ENCODE peak calls at places on chromosome 21, in ten cellular contexts. J, B, O, C, A, V, D, P, T and R are unnamed samples.

GRCh38 chr21:46128106-46128982 is 27.0 kb downstream of the FTCD start:
- DNase-seq in P (no peak), O (no peak), J (peak; percentile 28), C (no peak), D (peak; percentile 44), V (no peak), T (no peak), A (no peak), B (peak; percentile 14), R (no peak)

GRCh38 chr21:14585122-14585521 is 39.0 kb upstream of the SAMSN1 start:
- DNase-seq in O (no peak), A (no peak), T (no peak), J (no peak), C (no peak), B (no peak), V (no peak), P (no peak), D (no peak), R (no peak)

GRCh38 chr21:21436012-21436545 is 437.9 kb downstream of the NCAM2 start:
- DNase-seq in P (no peak), C (no peak), B (no peak), D (no peak), T (no peak), J (no peak), A (no peak), O (no peak), V (no peak), R (no peak)

GRCh38 chr21:39612233-39613028 is at the start of gene B3GALT5:
- DNase-seq in A (no peak), P (no peak), B (peak; percentile 59), T (peak; percentile 72), J (no peak), O (no peak), C (peak; percentile 47), V (no peak), D (no peak), R (no peak)

GRCh38 chr21:24824209-24824608 is 783.1 kb downstream of the MRPL39 start:
- DNase-seq in J (no peak), O (no peak), C (no peak), A (no peak), V (no peak), P (no peak), B (no peak), T (no peak), D (no peak), R (no peak)

GRCh38 chr21:36508948-36509347 is 29.0 kb upstream of the CLDN14 start:
- DNase-seq in O (no peak), B (no peak), D (no peak), V (no peak), P (no peak), J (no peak), T (no peak), A (no peak), C (no peak), R (no peak)

GRCh38 chr21:45849651-45850050 is 131.9 kb upstream of the COL6A1 start:
- DNase-seq in A (no peak), T (no peak), C (no peak), O (no peak), B (no peak), P (no peak), D (no peak), J (no peak), V (no peak), R (no peak)

GRCh38 chr21:45281411-45282282 is 6.0 kb downstream of the POFUT2 start:
- DNase-seq in D (peak; percentile 66), A (no peak), C (no peak), P (no peak), T (no peak), V (no peak), J (peak; percentile 42), O (peak; percentile 17), B (no peak), R (no peak)

GRCh38 chr21:46351476-46352155 is 27.7 kb downstream of the PCNT start:
- DNase-seq in V (no peak), O (no peak), J (no peak), C (no peak), D (no peak), A (no peak), P (no peak), B (no peak), T (no peak), R (no peak)

GRCh38 chr21:28069446-28069845 is 923.2 kb downstream of the LTN1 start:
- DNase-seq in A (no peak), O (no peak), P (no peak), V (no peak), C (no peak), B (no peak), D (no peak), J (no peak), T (no peak), R (no peak)

GRCh38 chr21:45869121-45870007 is 112.2 kb upstream of the COL6A1 start:
- DNase-seq in O (peak; percentile 17), T (no peak), V (no peak), A (no peak), D (no peak), J (peak; percentile 24), C (no peak), P (no peak), B (no peak), R (no peak)

GRCh38 chr21:27953328-27954045 is 986.6 kb upstream of the ADAMTS5 start:
- DNase-seq in D (no peak), T (no peak), P (no peak), V (no peak), J (no peak), B (no peak), O (no peak), C (no peak), A (no peak), R (no peak)

GRCh38 chr21:29873908-29874307 is 65.9 kb downstream of the GRIK1 start:
- DNase-seq in P (no peak), B (no peak), V (no peak), C (no peak), O (no peak), A (no peak), T (no peak), J (no peak), D (no peak), R (no peak)

GRCh38 chr21:14356771-14357170 is 26.2 kb downstream of the HSPA13 start:
- DNase-seq in J (no peak), D (no peak), B (no peak), V (no peak), P (no peak), C (no peak), T (no peak), O (no peak), A (no peak), R (no peak)

GRCh38 chr21:43727571-43728466 is 8.9 kb downstream of the PDXK start:
- DNase-seq in O (peak; percentile 70), J (peak; percentile 81), T (no peak), A (no peak), B (no peak), V (no peak), D (no peak), P (no peak), C (peak; percentile 69), R (no peak)
- TF ChIP-seq CTCF in O (no peak), J (no peak), T (no peak), A (no peak), B (no peak), V (no peak), D (peak; percentile 39), P (no peak), C (no peak), R (no peak)

DNA sequence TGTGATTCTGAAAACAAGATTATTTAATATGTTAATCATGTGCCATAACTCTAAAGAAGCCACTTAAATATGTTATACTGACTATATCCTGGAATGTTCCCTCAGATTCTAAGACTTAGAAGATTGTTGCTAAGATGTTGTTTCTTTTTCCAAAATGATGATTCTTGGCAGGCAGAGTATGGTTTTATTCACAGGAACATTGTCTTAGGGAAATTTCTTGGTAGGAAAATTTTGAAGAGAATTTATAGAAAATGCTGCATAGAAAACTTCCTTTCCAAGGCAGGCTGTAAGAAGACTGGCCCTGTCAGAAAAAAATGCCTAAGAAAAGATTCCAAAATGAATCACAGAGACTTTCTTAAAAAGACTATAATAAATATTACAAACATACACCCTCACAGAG is 61.4 kb downstream of the ADAMTS1 start:
- DNase-seq in O (no peak), C (no peak), D (no peak), V (no peak), P (no peak), A (no peak), B (no peak), J (no peak), T (no peak), R (no peak)
- TF ChIP-seq CTCF in O (no peak), C (no peak), D (no peak), V (no peak), P (no peak), A (no peak), B (no peak), J (no peak), T (no peak), R (no peak)

GRCh38 chr21:34857874-34858273 is 189.1 kb downstream of the CLIC6 start:
- DNase-seq in A (no peak), D (no peak), V (no peak), O (no peak), J (no peak), C (no peak), B (no peak), T (no peak), P (no peak), R (no peak)
- TF ChIP-seq CTCF in A (no peak), D (no peak), V (no peak), O (no peak), J (no peak), C (no peak), B (peak; percentile 21), T (peak; percentile 40), P (no peak), R (no peak)

DNA sequence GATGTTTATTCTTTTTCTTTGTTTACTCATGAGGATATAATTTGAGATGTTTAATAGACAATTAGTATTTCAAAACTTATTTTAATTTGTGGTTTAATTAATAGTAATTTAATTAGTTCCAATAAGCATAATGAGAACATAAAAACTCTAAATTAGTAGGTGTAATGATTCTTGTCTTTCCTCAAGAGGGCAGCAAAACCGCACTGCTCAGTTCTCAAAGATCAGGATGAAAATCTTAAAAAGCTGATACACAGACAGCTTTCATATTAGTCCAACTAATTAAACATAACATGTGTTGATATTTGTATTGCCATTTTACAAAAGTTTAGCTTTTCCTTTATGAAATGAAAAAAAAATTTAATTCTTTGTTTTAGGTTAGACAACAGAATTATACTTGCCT is 106.7 kb upstream of the C21orf91 start:
- DNase-seq in D (no peak), T (peak; percentile 19), O (no peak), C (peak; percentile 6), A (no peak), B (no peak), J (no peak), P (no peak), V (no peak), R (no peak)
- TF ChIP-seq CTCF in D (peak; percentile 50), T (peak; percentile 54), O (no peak), C (peak; percentile 11), A (peak; percentile 25), B (no peak), J (peak; percentile 41), P (no peak), V (peak; percentile 31), R (no peak)